ENCODE peak calls at places on chromosome 19, in ten cellular contexts. One of them, this sample, is unnamed.

GRCh38 chr19:4795400-4795799 is 3.9 kb downstream of the FEM1A start:
- DNase-seq in mucosa of descending colon: no peak
- DNase-seq in stomach: no peak
- DNase-seq in transverse colon: no peak
- DNase-seq in brain microvascular endothelial cell: no peak
- DNase-seq in cardiac muscle cell: no peak
- DNase-seq in GM06990: no peak
- DNase-seq in ascending aorta: no peak
- DNase-seq in thoracic aorta: no peak
- DNase-seq in body of pancreas: no peak
- DNase-seq in this sample: no peak

GRCh38 chr19:45782820-45783785 is 813 bp upstream of the DMPK start:
- DNase-seq in GM06990: no peak
- DNase-seq in body of pancreas: no peak
- DNase-seq in transverse colon: peak; percentile 52
- DNase-seq in ascending aorta: peak; percentile 92
- DNase-seq in mucosa of descending colon: no peak
- DNase-seq in brain microvascular endothelial cell: peak; percentile 28
- DNase-seq in thoracic aorta: no peak
- DNase-seq in cardiac muscle cell: peak; percentile 56
- DNase-seq in stomach: no peak
- DNase-seq in this sample: peak; percentile 42

GRCh38 chr19:5070922-5071321 is 102.0 kb downstream of the KDM4B start:
- DNase-seq in body of pancreas: no peak
- DNase-seq in GM06990: no peak
- DNase-seq in transverse colon: no peak
- DNase-seq in cardiac muscle cell: no peak
- DNase-seq in thoracic aorta: no peak
- DNase-seq in stomach: no peak
- DNase-seq in brain microvascular endothelial cell: no peak
- DNase-seq in ascending aorta: no peak
- DNase-seq in mucosa of descending colon: no peak
- DNase-seq in this sample: no peak

GRCh38 chr19:35960432-35960972 is 24.3 kb downstream of the LRFN3 start:
- DNase-seq in GM06990: no peak
- DNase-seq in ascending aorta: no peak
- DNase-seq in mucosa of descending colon: no peak
- DNase-seq in transverse colon: no peak
- DNase-seq in brain microvascular endothelial cell: no peak
- DNase-seq in body of pancreas: no peak
- DNase-seq in cardiac muscle cell: no peak
- DNase-seq in stomach: no peak
- DNase-seq in thoracic aorta: no peak
- DNase-seq in this sample: no peak

GRCh38 chr19:46480409-46480808 is 9.0 kb upstream of the PNMA8A start:
- DNase-seq in stomach: no peak
- DNase-seq in mucosa of descending colon: peak; percentile 17
- DNase-seq in transverse colon: peak; percentile 22
- DNase-seq in thoracic aorta: no peak
- DNase-seq in brain microvascular endothelial cell: peak; percentile 59
- DNase-seq in cardiac muscle cell: peak; percentile 89
- DNase-seq in GM06990: no peak
- DNase-seq in ascending aorta: no peak
- DNase-seq in body of pancreas: no peak
- DNase-seq in this sample: no peak

GRCh38 chr19:3224346-3225325 is at the start of gene CELF5:
- DNase-seq in GM06990: no peak
- DNase-seq in cardiac muscle cell: peak; percentile 43
- DNase-seq in stomach: peak; percentile 61
- DNase-seq in body of pancreas: peak; percentile 55
- DNase-seq in ascending aorta: no peak
- DNase-seq in brain microvascular endothelial cell: no peak
- DNase-seq in thoracic aorta: no peak
- DNase-seq in transverse colon: peak; percentile 53
- DNase-seq in mucosa of descending colon: peak; percentile 48
- DNase-seq in this sample: no peak

GRCh38 chr19:34173145-34173956 is 1.0 kb downstream of the LSM14A start:
- DNase-seq in cardiac muscle cell: peak; percentile 61
- DNase-seq in GM06990: peak; percentile 43
- DNase-seq in mucosa of descending colon: peak; percentile 78
- DNase-seq in body of pancreas: peak; percentile 44
- DNase-seq in thoracic aorta: no peak
- DNase-seq in stomach: peak; percentile 34
- DNase-seq in ascending aorta: no peak
- DNase-seq in transverse colon: peak; percentile 65
- DNase-seq in brain microvascular endothelial cell: no peak
- DNase-seq in this sample: no peak

GRCh38 chr19:5264453-5264852 is 76.2 kb downstream of the PTPRS start:
- DNase-seq in body of pancreas: no peak
- DNase-seq in brain microvascular endothelial cell: no peak
- DNase-seq in mucosa of descending colon: no peak
- DNase-seq in transverse colon: no peak
- DNase-seq in GM06990: no peak
- DNase-seq in cardiac muscle cell: no peak
- DNase-seq in thoracic aorta: no peak
- DNase-seq in ascending aorta: no peak
- DNase-seq in stomach: no peak
- DNase-seq in this sample: no peak

GRCh38 chr19:10102787-10103236 is 334 bp upstream of the ANGPTL6 start:
- DNase-seq in thoracic aorta: no peak
- DNase-seq in stomach: no peak
- DNase-seq in mucosa of descending colon: no peak
- DNase-seq in cardiac muscle cell: no peak
- DNase-seq in ascending aorta: no peak
- DNase-seq in transverse colon: no peak
- DNase-seq in GM06990: peak; percentile 88
- DNase-seq in brain microvascular endothelial cell: no peak
- DNase-seq in body of pancreas: no peak
- DNase-seq in this sample: no peak

GRCh38 chr19:6220385-6221191 is 59.2 kb downstream of the MLLT1 start:
- DNase-seq in stomach: no peak
- DNase-seq in GM06990: no peak
- DNase-seq in ascending aorta: no peak
- DNase-seq in thoracic aorta: no peak
- DNase-seq in cardiac muscle cell: peak; percentile 85
- DNase-seq in brain microvascular endothelial cell: no peak
- DNase-seq in transverse colon: peak; percentile 47
- DNase-seq in mucosa of descending colon: peak; percentile 41
- DNase-seq in body of pancreas: peak; percentile 31
- DNase-seq in this sample: no peak

GRCh38 chr19:6732803-6733337 is 4.5 kb downstream of the GPR108 start:
- DNase-seq in transverse colon: no peak
- DNase-seq in stomach: no peak
- DNase-seq in cardiac muscle cell: no peak
- DNase-seq in GM06990: no peak
- DNase-seq in brain microvascular endothelial cell: no peak
- DNase-seq in ascending aorta: no peak
- DNase-seq in body of pancreas: no peak
- DNase-seq in thoracic aorta: no peak
- DNase-seq in mucosa of descending colon: no peak
- DNase-seq in this sample: no peak

GRCh38 chr19:19488041-19488874 is 27.1 kb downstream of the TSSK6 start:
- DNase-seq in mucosa of descending colon: peak; percentile 72
- DNase-seq in ascending aorta: no peak
- DNase-seq in transverse colon: peak; percentile 60
- DNase-seq in GM06990: no peak
- DNase-seq in body of pancreas: peak; percentile 58
- DNase-seq in stomach: peak; percentile 59
- DNase-seq in cardiac muscle cell: peak; percentile 45
- DNase-seq in thoracic aorta: no peak
- DNase-seq in brain microvascular endothelial cell: peak; percentile 19
- DNase-seq in this sample: no peak

GRCh38 chr19:47813304-47813994 is 8.3 kb upstream of the CRX start:
- DNase-seq in stomach: peak; percentile 69
- DNase-seq in body of pancreas: peak; percentile 62
- DNase-seq in brain microvascular endothelial cell: peak; percentile 23
- DNase-seq in cardiac muscle cell: peak; percentile 70
- DNase-seq in ascending aorta: peak; percentile 67
- DNase-seq in transverse colon: peak; percentile 81
- DNase-seq in GM06990: peak; percentile 56
- DNase-seq in mucosa of descending colon: peak; percentile 82
- DNase-seq in thoracic aorta: no peak
- DNase-seq in this sample: no peak
- TF ChIP-seq CTCF in stomach: peak; percentile 62
- TF ChIP-seq CTCF in body of pancreas: peak; percentile 44
- TF ChIP-seq CTCF in brain microvascular endothelial cell: peak; percentile 79
- TF ChIP-seq CTCF in cardiac muscle cell: peak; percentile 54
- TF ChIP-seq CTCF in ascending aorta: no peak
- TF ChIP-seq CTCF in transverse colon: peak; percentile 71
- TF ChIP-seq CTCF in GM06990: peak; percentile 69
- TF ChIP-seq CTCF in mucosa of descending colon: peak; percentile 30
- TF ChIP-seq CTCF in thoracic aorta: peak; percentile 47
- TF ChIP-seq CTCF in this sample: peak; percentile 68

DNA sequence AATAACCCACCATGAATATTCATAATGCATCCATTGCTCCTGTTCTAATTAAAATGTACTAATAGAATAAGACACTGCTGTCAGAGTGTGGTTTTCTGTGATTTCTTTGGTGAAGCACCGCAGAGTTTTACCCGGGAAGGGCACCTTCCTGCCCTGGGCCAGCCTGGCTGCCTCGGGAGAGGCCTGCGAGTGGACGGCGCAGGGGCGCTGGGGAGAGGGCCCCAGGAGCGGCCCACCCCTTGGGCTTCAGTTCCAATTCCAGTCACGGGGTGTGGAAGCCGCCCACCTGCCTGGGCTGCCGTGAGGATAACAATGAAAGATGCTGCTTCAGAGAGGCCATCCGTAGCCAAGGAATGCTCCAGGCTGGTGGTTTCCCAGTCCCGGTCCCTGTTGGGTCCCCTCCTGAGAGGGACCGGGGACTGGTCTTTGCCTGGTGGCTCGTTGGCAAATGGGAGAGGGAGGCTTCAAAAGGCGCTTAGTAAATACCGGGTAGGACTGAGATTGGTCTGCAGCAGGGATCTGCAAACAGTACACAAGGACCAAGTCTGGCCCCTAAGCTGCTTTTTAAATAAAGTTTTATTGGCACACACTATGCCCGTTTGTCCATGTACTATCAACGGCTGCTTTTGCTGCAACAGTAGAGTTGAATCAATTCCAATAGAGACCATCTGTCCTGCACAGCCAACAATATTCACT is 18.0 kb downstream of the TCF3 start:
- DNase-seq in thoracic aorta: no peak
- DNase-seq in transverse colon: no peak
- DNase-seq in stomach: no peak
- DNase-seq in mucosa of descending colon: no peak
- DNase-seq in brain microvascular endothelial cell: no peak
- DNase-seq in GM06990: no peak
- DNase-seq in ascending aorta: no peak
- DNase-seq in cardiac muscle cell: no peak
- DNase-seq in body of pancreas: no peak
- DNase-seq in this sample: no peak
- H3K36me3 ChIP-seq in thoracic aorta: peaks cover 4% of the 10 kb centered on the region
- H3K36me3 ChIP-seq in transverse colon: no peaks in the 10 kb centered on the region
- H3K36me3 ChIP-seq in stomach: peaks cover 74% of the 10 kb centered on the region
- H3K36me3 ChIP-seq in mucosa of descending colon: no peaks in the 10 kb centered on the region
- H3K36me3 ChIP-seq in brain microvascular endothelial cell: peaks cover 40% of the 10 kb centered on the region
- H3K36me3 ChIP-seq in GM06990: peaks cover 38% of the 10 kb centered on the region
- H3K36me3 ChIP-seq in ascending aorta: peaks cover 29% of the 10 kb centered on the region
- H3K36me3 ChIP-seq in cardiac muscle cell: peaks cover 8% of the 10 kb centered on the region
- H3K36me3 ChIP-seq in body of pancreas: no peaks in the 10 kb centered on the region
- H3K36me3 ChIP-seq in this sample: peaks cover 19% of the 10 kb centered on the region

GRCh38 chr19:14023404-14024235 is 4.3 kb upstream of the RLN3 start:
- DNase-seq in transverse colon: peak; percentile 73
- DNase-seq in mucosa of descending colon: peak; percentile 61
- DNase-seq in GM06990: no peak
- DNase-seq in stomach: peak; percentile 58
- DNase-seq in brain microvascular endothelial cell: peak; percentile 39
- DNase-seq in thoracic aorta: no peak
- DNase-seq in cardiac muscle cell: peak; percentile 80
- DNase-seq in ascending aorta: no peak
- DNase-seq in body of pancreas: peak; percentile 68
- DNase-seq in this sample: no peak
- TF ChIP-seq CTCF in transverse colon: peak; percentile 54
- TF ChIP-seq CTCF in mucosa of descending colon: no peak
- TF ChIP-seq CTCF in GM06990: peak; percentile 51
- TF ChIP-seq CTCF in stomach: peak; percentile 30
- TF ChIP-seq CTCF in brain microvascular endothelial cell: peak; percentile 75
- TF ChIP-seq CTCF in thoracic aorta: peak; percentile 45
- TF ChIP-seq CTCF in cardiac muscle cell: peak; percentile 69
- TF ChIP-seq CTCF in ascending aorta: peak; percentile 36
- TF ChIP-seq CTCF in body of pancreas: peak; percentile 22
- TF ChIP-seq CTCF in this sample: peak; percentile 32

GRCh38 chr19:58400638-58400915 is 5.1 kb downstream of the RNF225 start:
- DNase-seq in body of pancreas: no peak
- DNase-seq in cardiac muscle cell: no peak
- DNase-seq in thoracic aorta: no peak
- DNase-seq in mucosa of descending colon: no peak
- DNase-seq in transverse colon: no peak
- DNase-seq in brain microvascular endothelial cell: no peak
- DNase-seq in stomach: no peak
- DNase-seq in ascending aorta: no peak
- DNase-seq in GM06990: no peak
- DNase-seq in this sample: no peak
- H3K36me3 ChIP-seq in body of pancreas: no peaks in the 10 kb centered on the region
- H3K36me3 ChIP-seq in cardiac muscle cell: no peaks in the 10 kb centered on the region
- H3K36me3 ChIP-seq in thoracic aorta: no peaks in the 10 kb centered on the region
- H3K36me3 ChIP-seq in mucosa of descending colon: peaks cover 4% of the 10 kb centered on the region
- H3K36me3 ChIP-seq in transverse colon: no peaks in the 10 kb centered on the region
- H3K36me3 ChIP-seq in brain microvascular endothelial cell: no peaks in the 10 kb centered on the region
- H3K36me3 ChIP-seq in stomach: no peaks in the 10 kb centered on the region
- H3K36me3 ChIP-seq in ascending aorta: no peaks in the 10 kb centered on the region
- H3K36me3 ChIP-seq in GM06990: no peaks in the 10 kb centered on the region
- H3K36me3 ChIP-seq in this sample: no peaks in the 10 kb centered on the region

DNA sequence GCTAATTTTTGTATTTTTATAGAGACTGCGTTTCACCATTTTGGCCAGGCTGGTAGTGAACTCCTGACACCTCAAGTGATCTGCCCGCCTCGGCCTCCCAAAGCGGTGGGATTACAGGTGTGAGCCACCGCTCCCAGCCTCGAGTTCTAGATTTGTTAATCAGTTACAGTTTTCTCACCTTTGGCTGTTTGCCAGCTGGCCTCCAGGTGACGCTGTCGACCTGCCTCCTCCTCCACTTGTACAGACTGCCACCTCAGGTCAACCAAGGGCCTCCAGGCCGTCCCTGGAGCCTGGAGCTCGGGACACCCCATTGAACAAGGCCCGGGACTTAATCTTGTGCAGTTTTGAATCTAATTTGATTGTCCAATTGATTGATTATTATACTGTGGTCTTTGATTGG is 45.5 kb downstream of the IER2 start:
- DNase-seq in ascending aorta: no peak
- DNase-seq in body of pancreas: peak; percentile 87
- DNase-seq in stomach: peak; percentile 83
- DNase-seq in transverse colon: peak; percentile 85
- DNase-seq in mucosa of descending colon: peak; percentile 88
- DNase-seq in GM06990: peak; percentile 63
- DNase-seq in brain microvascular endothelial cell: no peak
- DNase-seq in thoracic aorta: no peak
- DNase-seq in cardiac muscle cell: no peak
- DNase-seq in this sample: no peak
- TF ChIP-seq CTCF in ascending aorta: no peak
- TF ChIP-seq CTCF in body of pancreas: no peak
- TF ChIP-seq CTCF in stomach: no peak
- TF ChIP-seq CTCF in transverse colon: no peak
- TF ChIP-seq CTCF in mucosa of descending colon: no peak
- TF ChIP-seq CTCF in GM06990: peak; percentile 87
- TF ChIP-seq CTCF in brain microvascular endothelial cell: peak; percentile 5
- TF ChIP-seq CTCF in thoracic aorta: no peak
- TF ChIP-seq CTCF in cardiac muscle cell: no peak
- TF ChIP-seq CTCF in this sample: no peak